ENCODE peak calls at places on chromosomes 2 and 18, in nine cellular contexts. B is BE2C; M is left ventricle myocardium inferior; S is cardiac muscle cell; G is mammary epithelial cell; D is kidney epithelial cell; T is SJSA1; C is naive thymus-derived CD4-positive, alpha-beta T cell; A is endodermal cell. K is an unnamed sample.
A peak's percentile ranks its signal among the peaks of the same experiment; 100 is the strongest.

GRCh38 chr2:33129261-33129660 is 182.5 kb downstream of the LTBP1 start:
- DNase-seq in B (no peak), M (no peak), S (no peak), G (no peak), D (no peak), T (no peak), C (no peak), A (no peak), K (no peak)

GRCh38 chr2:41764919-41765318 is 282.9 kb upstream of the PKDCC start:
- DNase-seq in B (no peak), M (no peak), S (no peak), G (no peak), D (no peak), T (no peak), C (no peak), A (no peak), K (no peak)

GRCh38 chr18:12048010-12048826 is 45.4 kb upstream of the ANKRD62 start:
- DNase-seq in B (no peak), M (no peak), S (peak; percentile 15), G (no peak), D (peak; percentile 4), T (no peak), C (no peak), A (peak; percentile 78), K (no peak)

GRCh38 chr18:63098014-63098981 is 221.3 kb downstream of the BCL2 start:
- DNase-seq in B (no peak), M (no peak), S (no peak), G (no peak), D (no peak), T (peak; percentile 6), C (peak; percentile 63), A (no peak), K (no peak)

GRCh38 chr18:48412339-48412929 is 3.3 kb upstream of the ZBTB7C start:
- DNase-seq in B (peak; percentile 29), M (no peak), S (peak; percentile 37), G (no peak), D (no peak), T (peak; percentile 34), C (no peak), A (peak; percentile 84), K (no peak)

GRCh38 chr2:108908717-108909077 is 80.3 kb downstream of the EDAR start:
- DNase-seq in B (no peak), M (no peak), S (no peak), G (no peak), D (no peak), T (no peak), C (no peak), A (peak; percentile 29), K (no peak)

GRCh38 chr18:23992119-23992940 is 22.2 kb upstream of the TTC39C start:
- DNase-seq in B (no peak), M (peak; percentile 51), S (no peak), G (peak; percentile 91), D (peak; percentile 51), T (peak; percentile 65), C (peak; percentile 80), A (no peak), K (no peak)

GRCh38 chr2:18975506-18975905 is 382.9 kb downstream of the OSR1 start:
- DNase-seq in B (no peak), M (no peak), S (no peak), G (no peak), D (no peak), T (no peak), C (no peak), A (no peak), K (no peak)

GRCh38 chr2:86476092-86476491 is 34.9 kb downstream of the KDM3A start:
- DNase-seq in B (no peak), M (no peak), S (peak; percentile 67), G (no peak), D (no peak), T (no peak), C (no peak), A (no peak), K (no peak)

GRCh38 chr2:57210855-57211254 is 835.8 kb upstream of the VRK2 start:
- DNase-seq in B (no peak), M (no peak), S (no peak), G (no peak), D (no peak), T (no peak), C (no peak), A (no peak), K (no peak)

GRCh38 chr18:76565238-76566173 is 70.5 kb upstream of the ZNF516 start:
- DNase-seq in B (peak; percentile 53), M (peak; percentile 67), S (peak; percentile 94), G (peak; percentile 92), D (peak; percentile 79), T (peak; percentile 78), C (no peak), A (peak; percentile 89), K (peak; percentile 83)

GRCh38 chr2:33589444-33589843 is 9.7 kb downstream of the FAM98A start:
- DNase-seq in B (no peak), M (no peak), S (no peak), G (no peak), D (no peak), T (no peak), C (no peak), A (no peak), K (no peak)

GRCh38 chr2:27581417-27582128 is 1.3 kb upstream of the ZNF512 start:
- DNase-seq in B (no peak), M (no peak), S (no peak), G (no peak), D (no peak), T (no peak), C (peak; percentile 3), A (no peak), K (no peak)

GRCh38 chr18:79940126-79940813 is 11.2 kb downstream of the SLC66A2 start:
- DNase-seq in B (no peak), M (no peak), S (no peak), G (no peak), D (no peak), T (no peak), C (no peak), A (peak; percentile 20), K (no peak)

GRCh38 chr2:41160439-41160838 is 708.5 kb upstream of the SLC8A1 start:
- DNase-seq in B (no peak), M (no peak), S (peak; percentile 17), G (no peak), D (no peak), T (no peak), C (no peak), A (no peak), K (no peak)

GRCh38 chr2:200812122-200813022 is 662 bp downstream of the BZW1 start:
- DNase-seq in B (peak; percentile 91), M (peak; percentile 77), S (peak; percentile 72), G (peak; percentile 76), D (no peak), T (peak; percentile 78), C (peak; percentile 8), A (peak; percentile 84), K (peak; percentile 81)

GRCh38 chr2:156445311-156446218 is 9.4 kb downstream of the GPD2 start:
- DNase-seq in B (no peak), M (no peak), S (peak; percentile 86), G (peak; percentile 65), D (no peak), T (peak; percentile 65), C (no peak), A (no peak), K (no peak)

GRCh38 chr2:156892449-156893335 is 364.8 kb upstream of the GALNT5 start:
- DNase-seq in B (peak; percentile 2), M (no peak), S (peak; percentile 70), G (peak; percentile 86), D (peak; percentile 28), T (peak; percentile 7), C (no peak), A (no peak), K (no peak)

GRCh38 chr2:223688094-223688835 is 86.1 kb upstream of the SCG2 start:
- DNase-seq in B (peak; percentile 60), M (no peak), S (no peak), G (no peak), D (no peak), T (no peak), C (no peak), A (peak; percentile 87), K (no peak)

GRCh38 chr18:35478520-35479435 is 19.0 kb downstream of the INO80C start:
- DNase-seq in B (no peak), M (no peak), S (peak; percentile 39), G (peak; percentile 100), D (peak; percentile 95), T (peak; percentile 40), C (no peak), A (no peak), K (no peak)

DNA sequence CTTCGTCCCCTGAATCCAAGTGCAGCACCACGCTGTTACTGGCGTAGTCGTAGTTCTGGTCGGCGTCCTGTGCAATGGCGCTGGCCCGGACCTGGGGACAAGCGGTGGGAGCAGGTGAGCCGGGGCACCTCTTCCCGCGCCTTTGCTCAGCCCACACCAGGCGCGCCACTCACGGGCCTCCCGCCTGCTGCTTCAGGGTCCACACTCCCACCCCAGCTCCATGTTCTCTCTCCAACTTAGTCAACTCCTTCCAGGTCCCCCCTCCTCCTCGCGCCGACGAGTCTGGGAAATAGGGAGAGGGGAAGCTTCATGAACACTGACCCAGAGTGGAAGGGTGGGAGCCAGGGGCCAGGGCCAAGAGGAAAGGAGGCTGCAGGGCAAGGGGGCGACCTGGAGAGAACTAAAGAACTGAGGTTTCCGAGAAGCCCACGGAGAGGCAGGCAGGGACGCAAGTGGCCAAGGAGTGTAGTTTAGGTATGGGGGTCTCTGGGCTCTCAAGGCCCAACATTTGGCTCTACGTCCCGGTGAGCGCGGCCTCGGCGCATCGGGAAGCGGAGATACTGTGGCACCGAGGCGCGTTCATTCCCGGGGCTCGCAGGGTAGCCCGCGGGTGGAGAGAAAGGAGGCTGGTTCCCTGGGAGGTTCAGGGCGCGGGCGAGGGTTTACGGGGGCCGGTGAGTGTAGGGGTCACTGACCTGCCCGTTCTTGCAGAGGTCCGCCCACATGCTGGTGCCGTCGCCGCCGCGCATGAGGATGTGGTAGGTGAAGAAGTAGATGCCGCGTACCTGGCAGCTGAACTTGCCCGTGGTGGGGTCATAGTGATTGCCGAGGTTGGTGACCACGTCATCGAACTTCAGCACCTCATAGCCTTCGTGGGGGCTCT is 1.4 kb downstream of the C1QL2 start:
- DNase-seq in B (no peak), M (no peak), S (no peak), G (no peak), D (no peak), T (no peak), C (no peak), A (peak; percentile 79), K (no peak)
- H3K4me3 ChIP-seq in B (no peak overlapping the region), M (no peak overlapping the region), S (no peak overlapping the region), G (no peak overlapping the region), D (no peak overlapping the region), T (no peak overlapping the region), C (no peak overlapping the region), A (peak overlapping the region; percentile 63), K (no peak overlapping the region)

GRCh38 chr2:159963700-159964099 is 98.7 kb downstream of the PLA2R1 start:
- DNase-seq in B (no peak), M (no peak), S (no peak), G (no peak), D (no peak), T (no peak), C (no peak), A (no peak), K (no peak)
- H3K4me3 ChIP-seq in B (no peak overlapping the region), M (no peak overlapping the region), S (no peak overlapping the region), G (no peak overlapping the region), D (no peak overlapping the region), T (no peak overlapping the region), C (no peak overlapping the region), A (no peak overlapping the region), K (no peak overlapping the region)

GRCh38 chr2:170822885-170823799 is 6.5 kb downstream of the GAD1 start:
- DNase-seq in B (no peak), M (no peak), S (no peak), G (no peak), D (no peak), T (no peak), C (no peak), A (peak; percentile 79), K (no peak)
- H3K4me3 ChIP-seq in B (peak overlapping the region; percentile 19), M (peak overlapping the region; percentile 64), S (peak overlapping the region; percentile 11), G (peak overlapping the region; percentile 1), D (peak overlapping the region; percentile 25), T (no peak overlapping the region), C (peak overlapping the region; percentile 6), A (no peak overlapping the region), K (peak overlapping the region; percentile 58)

GRCh38 chr2:162242586-162243304 is 500 bp downstream of the FAP start:
- DNase-seq in B (no peak), M (no peak), S (peak; percentile 91), G (peak; percentile 40), D (no peak), T (peak; percentile 49), C (no peak), A (no peak), K (no peak)
- H3K4me3 ChIP-seq in B (no peak overlapping the region), M (peak overlapping the region; percentile 48), S (no peak overlapping the region), G (peak overlapping the region; percentile 50), D (peak overlapping the region; percentile 8), T (peak overlapping the region; percentile 33), C (no peak overlapping the region), A (no peak overlapping the region), K (peak overlapping the region; percentile 26)

K was measured in tibial artery.